ENCODE peak calls at places on chromosomes 11 and 22, in ten cellular contexts. F is effector CD4-positive, alpha-beta T cell; U is amygdala; Z is activated CD4-positive, alpha-beta T cell treated with anti-CD3 and anti-CD28 coated beads for 24 hours; R is nephron progenitor cell; A is MG63; E is NCI-H460; K is left colon; J is cardiac fibroblast; L is NCI-H774. H is an unnamed sample.

GRCh38 chr11:72328366-72329224 is 84.6 kb upstream of the PHOX2A start:
- DNase-seq in L (no peak), J (no peak), Z (no peak), A (no peak), F (no peak), K (no peak), U (no peak), E (no peak), R (no peak), H (no peak)

GRCh38 chr11:117072517-117073218 is 25.6 kb downstream of the SIK3 start:
- DNase-seq in J (peak; percentile 91), K (no peak), R (no peak), L (peak; percentile 43), E (peak; percentile 81), Z (peak; percentile 29), F (no peak), A (peak; percentile 17), U (no peak), H (peak; percentile 10)

GRCh38 chr11:132349806-132350733 is 979.7 kb downstream of the NTM start:
- DNase-seq in U (no peak), F (no peak), J (no peak), A (no peak), E (no peak), Z (no peak), K (no peak), R (no peak), L (no peak), H (no peak)

GRCh38 chr11:69920500-69921428 is 101.5 kb upstream of the FGF3 start:
- DNase-seq in U (no peak), K (peak; percentile 2), F (no peak), A (no peak), J (no peak), E (no peak), L (no peak), Z (no peak), R (peak; percentile 3), H (no peak)

GRCh38 chr11:116339306-116339705 is 433.5 kb downstream of the BUD13 start:
- DNase-seq in A (no peak), U (no peak), R (no peak), J (no peak), K (no peak), L (no peak), Z (no peak), E (no peak), F (no peak), H (no peak)

GRCh38 chr11:20022363-20023081 is 137.8 kb downstream of the DBX1 start:
- DNase-seq in L (no peak), F (no peak), E (peak; percentile 56), Z (no peak), R (peak; percentile 64), A (no peak), U (no peak), K (no peak), J (peak; percentile 62), H (no peak)

GRCh38 chr11:68312117-68312779 is at the start of gene LRP5:
- DNase-seq in F (no peak), L (peak; percentile 28), E (no peak), Z (no peak), K (peak; percentile 63), A (peak; percentile 44), R (peak; percentile 70), U (no peak), J (no peak), H (no peak)

GRCh38 chr11:21625982-21626381 is 566.9 kb upstream of the ANO5 start:
- DNase-seq in K (no peak), E (no peak), R (no peak), J (peak; percentile 28), U (no peak), L (no peak), Z (no peak), F (no peak), A (peak; percentile 26), H (no peak)

GRCh38 chr22:26508148-26508547 is 4.1 kb downstream of the TFIP11 start:
- DNase-seq in F (no peak), J (no peak), Z (no peak), K (no peak), E (no peak), A (no peak), L (no peak), U (no peak), R (no peak), H (no peak)